ENCODE peak calls at places on chromosomes 6 and 20, in four cellular contexts. L is neural progenitor cell, N is small intestine, Y is cardiac fibroblast. K is an unnamed sample.

GRCh38 chr20:17504898-17505663 is 26.1 kb downstream of the BFSP1 start:
- DNase-seq in L (peak; percentile 78), N (peak; percentile 67), Y (peak; percentile 83), K (no peak)

GRCh38 chr6:128464790-128465189 is 55.6 kb downstream of the PTPRK start:
- DNase-seq in L (no peak), N (no peak), Y (no peak), K (no peak)

GRCh38 chr6:89637960-89638319 is 607 bp downstream of the LYRM2 start:
- DNase-seq in L (no peak), N (no peak), Y (no peak), K (no peak)

GRCh38 chr6:11965499-11965898 is 46.6 kb upstream of the HIVEP1 start:
- DNase-seq in L (no peak), N (no peak), Y (no peak), K (no peak)

GRCh38 chr6:63844287-63844686 is 208.7 kb downstream of the PHF3 start:
- DNase-seq in L (no peak), N (no peak), Y (peak; percentile 93), K (no peak)

GRCh38 chr6:15246217-15247211 is 645 bp downstream of the JARID2 start:
- DNase-seq in L (peak; percentile 43), N (no peak), Y (peak; percentile 46), K (no peak)

GRCh38 chr20:62887147-62887859 is 25.7 kb upstream of the TCFL5 start:
- DNase-seq in L (no peak), N (peak; percentile 83), Y (peak; percentile 90), K (peak; percentile 71)

GRCh38 chr6:123203928-123204327 is 207.9 kb downstream of the CLVS2 start:
- DNase-seq in L (peak; percentile 60), N (no peak), Y (no peak), K (no peak)

GRCh38 chr6:155436981-155437749 is 18.5 kb downstream of the NOX3 start:
- DNase-seq in L (no peak), N (peak; percentile 35), Y (peak; percentile 14), K (no peak)

GRCh38 chr6:152472325-152472724 is 164.8 kb downstream of the SYNE1 start:
- DNase-seq in L (no peak), N (no peak), Y (no peak), K (no peak)

GRCh38 chr20:32780749-32781402 is 18.7 kb downstream of the DNMT3B start:
- DNase-seq in L (peak; percentile 91), N (no peak), Y (no peak), K (no peak)

GRCh38 chr20:32775240-32775991 is 13.2 kb downstream of the DNMT3B start:
- DNase-seq in L (no peak), N (no peak), Y (no peak), K (no peak)

GRCh38 chr20:32777177-32777956 is 15.2 kb downstream of the DNMT3B start:
- DNase-seq in L (peak; percentile 39), N (no peak), Y (no peak), K (no peak)

GRCh38 chr20:32780278-32780677 is 18.1 kb downstream of the DNMT3B start:
- DNase-seq in L (peak; percentile 55), N (no peak), Y (no peak), K (no peak)

DNA sequence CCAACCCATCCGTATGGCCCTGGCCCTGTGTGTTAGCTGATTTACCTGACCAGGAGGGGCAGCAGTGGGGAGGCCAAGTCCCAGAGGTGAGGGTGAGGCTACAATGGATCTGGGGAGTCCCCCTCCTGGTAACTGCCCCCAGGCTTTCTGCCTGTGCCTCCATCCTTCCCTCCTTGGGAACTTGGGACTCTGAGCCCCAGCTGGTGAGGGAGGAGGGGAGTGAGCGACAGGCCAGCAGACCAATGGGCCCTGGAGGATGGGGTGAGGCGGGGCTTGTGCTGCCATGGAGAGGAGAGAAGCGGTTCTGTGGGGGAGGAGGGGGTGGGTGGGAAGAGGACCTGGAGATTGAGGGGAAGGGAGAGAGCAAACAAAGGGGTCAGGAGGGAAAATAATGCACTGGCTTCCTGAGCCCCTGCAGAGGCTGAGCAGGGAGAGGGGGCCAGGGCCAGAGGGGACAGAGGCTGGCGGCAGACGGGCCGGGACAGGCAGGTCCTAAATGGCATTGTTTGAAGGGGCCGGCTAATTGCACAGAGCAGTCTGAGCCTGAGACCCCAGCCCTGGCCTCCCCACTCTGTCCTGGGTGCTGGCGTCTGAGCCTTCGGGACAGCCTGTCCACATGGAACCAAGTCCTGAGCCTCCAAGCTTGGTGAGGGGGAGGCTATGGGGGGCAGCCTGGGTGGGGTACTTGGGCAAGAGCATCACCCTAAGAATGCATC is 17.5 kb downstream of the DNMT3B start:
- DNase-seq in L (peak; percentile 92), N (no peak), Y (no peak), K (no peak)
- H3K4me3 ChIP-seq in L (peak overlapping the region; percentile 12), N (no peak overlapping the region), Y (no peak overlapping the region), K (no peak overlapping the region)

DNA sequence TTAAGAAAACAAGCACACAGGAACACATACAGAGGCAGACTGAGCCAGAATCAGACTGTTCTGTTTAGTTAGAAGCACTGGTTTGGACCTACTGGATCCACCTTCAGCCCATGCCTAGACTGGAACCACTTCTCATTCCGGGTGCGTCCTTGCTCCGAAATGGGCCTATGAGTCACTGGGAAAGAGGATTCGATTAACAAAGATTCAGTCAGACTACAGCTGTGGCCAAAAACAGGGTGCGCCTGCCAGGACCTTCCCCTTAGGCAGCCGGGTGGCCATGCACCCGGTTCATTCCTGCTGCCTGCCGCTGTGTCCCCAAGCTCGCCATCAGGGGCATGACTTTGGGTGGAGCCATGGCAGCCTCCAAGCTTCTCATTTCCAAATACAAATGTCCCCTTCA is 14.5 kb upstream of the KCNK5 start:
- DNase-seq in L (no peak), N (no peak), Y (no peak), K (no peak)
- H3K4me3 ChIP-seq in L (no peak overlapping the region), N (no peak overlapping the region), Y (no peak overlapping the region), K (no peak overlapping the region)

GRCh38 chr6:39791311-39791710 is 865 bp upstream of the DAAM2 start:
- DNase-seq in L (no peak), N (no peak), Y (peak; percentile 48), K (no peak)

GRCh38 chr6:39793528-39793927 is 1.4 kb downstream of the DAAM2 start:
- DNase-seq in L (no peak), N (no peak), Y (no peak), K (no peak)

GRCh38 chr6:39791850-39792500 is at the start of gene DAAM2:
- DNase-seq in L (peak; percentile 70), N (no peak), Y (peak; percentile 48), K (no peak)

GRCh38 chr6:39794231-39794630 is 2.1 kb downstream of the DAAM2 start:
- DNase-seq in L (no peak), N (no peak), Y (no peak), K (no peak)

DNA sequence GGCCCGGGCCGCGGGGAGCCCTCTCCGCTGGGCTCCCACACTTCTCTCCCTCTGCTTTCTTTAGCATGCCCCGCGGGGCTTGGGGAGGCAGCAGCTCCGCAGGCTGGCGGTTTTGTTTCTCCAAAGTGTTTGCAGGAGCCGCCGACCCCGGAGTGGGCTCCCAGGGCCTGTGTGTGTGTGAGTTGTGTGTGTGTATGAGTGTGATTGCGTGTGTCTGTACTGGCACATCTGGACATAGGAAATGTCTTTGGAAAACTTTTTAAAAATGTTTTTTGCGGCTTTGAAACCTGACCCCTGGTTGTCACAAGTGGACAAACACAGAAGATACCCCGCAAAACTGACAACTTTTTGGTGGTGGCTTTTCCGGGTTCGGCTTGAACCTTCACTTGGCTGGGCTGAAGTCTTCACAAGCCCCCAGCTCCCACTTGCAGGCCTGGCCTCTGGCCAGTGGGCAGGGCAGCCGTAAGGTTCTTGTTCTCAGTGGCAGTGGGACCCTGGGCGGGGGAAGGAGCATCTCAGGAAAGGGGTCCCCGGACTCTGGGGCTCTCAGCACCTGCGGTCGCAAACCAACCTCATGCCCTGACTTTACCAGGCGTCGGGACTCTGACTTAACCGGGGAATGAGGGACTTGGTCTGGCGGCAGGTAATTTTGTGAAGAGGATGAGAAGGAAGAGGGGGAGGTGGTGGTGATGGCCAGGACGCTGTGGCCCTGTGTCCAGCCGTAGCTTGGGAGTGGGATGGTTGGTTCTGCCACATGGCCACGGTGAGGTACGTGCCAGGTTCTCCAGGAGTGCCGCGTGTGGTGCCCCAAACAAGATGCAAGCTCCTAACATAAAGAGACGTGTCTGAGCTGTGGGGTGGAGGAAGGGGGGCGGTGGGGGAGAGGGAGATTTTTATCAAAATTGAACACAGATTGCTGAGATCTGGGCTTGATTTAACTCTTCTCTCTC is 600 bp downstream of the DAAM2 start:
- DNase-seq in L (no peak), N (no peak), Y (peak; percentile 21), K (no peak)
- H3K4me3 ChIP-seq in L (peak overlapping the region; percentile 62), N (peak overlapping the region; percentile 20), Y (peak overlapping the region; percentile 62), K (peak overlapping the region; percentile 71)

DNA sequence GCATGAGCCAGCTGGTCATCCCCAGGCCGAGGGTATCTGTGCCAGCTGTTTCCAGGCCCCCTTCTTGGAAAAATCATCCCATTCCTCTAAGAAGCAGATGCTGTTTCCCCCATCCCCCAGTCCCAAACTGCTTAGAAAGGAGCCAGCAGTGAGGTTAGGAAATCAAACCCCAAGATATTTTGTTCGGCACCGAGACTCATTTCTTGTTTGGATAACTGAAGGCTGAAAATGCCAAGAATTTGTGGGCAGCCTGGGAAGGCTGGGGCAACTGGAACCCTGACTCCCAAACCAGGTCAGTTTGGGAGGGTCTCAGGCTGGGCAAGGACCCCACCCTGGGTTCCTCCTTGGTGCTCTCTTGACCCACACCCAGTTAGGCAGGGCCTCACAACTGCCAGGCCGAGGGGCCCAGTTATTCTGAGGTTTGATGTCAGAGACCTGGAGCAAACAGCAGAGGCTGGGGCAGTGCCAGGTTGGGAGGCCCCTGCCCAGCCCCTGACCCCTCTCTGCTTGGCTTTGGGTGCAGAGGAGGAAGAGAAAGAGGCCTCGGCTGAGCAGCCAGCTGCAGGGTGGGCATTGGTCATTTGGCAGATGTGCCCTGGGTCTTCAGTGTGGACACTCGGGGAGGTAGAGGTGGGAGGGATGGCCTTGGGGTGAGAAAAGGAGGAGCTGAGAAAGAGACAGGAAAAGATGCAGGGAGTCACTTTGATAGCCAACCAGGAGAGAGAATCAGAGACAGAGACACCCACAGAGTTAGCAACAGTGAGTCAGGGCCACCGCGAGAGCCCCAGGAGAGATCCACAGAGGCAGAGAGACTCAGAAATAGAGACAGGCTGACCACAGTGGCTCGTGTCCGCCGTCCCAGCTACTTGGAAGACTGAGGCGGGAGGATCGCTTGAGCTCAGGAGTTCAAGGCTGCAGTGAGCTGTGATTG is 5.0 kb downstream of the ANGPT4 start:
- DNase-seq in L (no peak), N (no peak), Y (peak; percentile 66), K (no peak)
- H3K4me3 ChIP-seq in L (no peak overlapping the region), N (no peak overlapping the region), Y (no peak overlapping the region), K (no peak overlapping the region)